ENCODE peak calls at places on chromosomes 3 and 15, in six cellular contexts. One of them, this sample, is unnamed.

GRCh38 chr15:70114226-70114625 is 16.5 kb upstream of the TLE3 start:
- DNase-seq in HCT116: no peak
- DNase-seq in GM23338: no peak
- DNase-seq in hepatocyte: no peak
- DNase-seq in GM23248: peak; percentile 47
- DNase-seq in PC-3: no peak
- DNase-seq in this sample: no peak

GRCh38 chr3:189143321-189143720 is 28.4 kb upstream of the TPRG1 start:
- DNase-seq in HCT116: no peak
- DNase-seq in GM23338: no peak
- DNase-seq in hepatocyte: no peak
- DNase-seq in GM23248: peak; percentile 35
- DNase-seq in PC-3: peak; percentile 11
- DNase-seq in this sample: no peak

GRCh38 chr3:183698760-183699159 is 1.2 kb downstream of the YEATS2 start:
- DNase-seq in HCT116: no peak
- DNase-seq in GM23338: peak; percentile 30
- DNase-seq in hepatocyte: peak; percentile 30
- DNase-seq in GM23248: peak; percentile 59
- DNase-seq in PC-3: peak; percentile 15
- DNase-seq in this sample: peak; percentile 43

GRCh38 chr3:42513521-42513920 is 11.1 kb downstream of the VIPR1 start:
- DNase-seq in HCT116: no peak
- DNase-seq in GM23338: no peak
- DNase-seq in hepatocyte: no peak
- DNase-seq in GM23248: no peak
- DNase-seq in PC-3: no peak
- DNase-seq in this sample: no peak

GRCh38 chr3:113277886-113278598 is 66.7 kb downstream of the BOC start:
- DNase-seq in HCT116: no peak
- DNase-seq in GM23338: peak; percentile 39
- DNase-seq in hepatocyte: no peak
- DNase-seq in GM23248: no peak
- DNase-seq in PC-3: peak; percentile 27
- DNase-seq in this sample: no peak

GRCh38 chr15:49046113-49046883 is at the start of gene SECISBP2L:
- DNase-seq in HCT116: peak; percentile 91
- DNase-seq in GM23338: peak; percentile 99
- DNase-seq in hepatocyte: peak; percentile 96
- DNase-seq in GM23248: peak; percentile 97
- DNase-seq in PC-3: peak; percentile 89
- DNase-seq in this sample: peak; percentile 93

GRCh38 chr15:82849556-82850241 is 40.3 kb downstream of the WHAMM start:
- DNase-seq in HCT116: peak; percentile 84
- DNase-seq in GM23338: peak; percentile 96
- DNase-seq in hepatocyte: peak; percentile 88
- DNase-seq in GM23248: peak; percentile 85
- DNase-seq in PC-3: peak; percentile 86
- DNase-seq in this sample: peak; percentile 53

GRCh38 chr3:86653801-86654200 is 337.1 kb downstream of the VGLL3 start:
- DNase-seq in HCT116: no peak
- DNase-seq in GM23338: peak; percentile 27
- DNase-seq in hepatocyte: no peak
- DNase-seq in GM23248: no peak
- DNase-seq in PC-3: no peak
- DNase-seq in this sample: no peak

GRCh38 chr15:33720952-33721351 is 247.3 kb upstream of the CHRM5 start:
- DNase-seq in HCT116: no peak
- DNase-seq in GM23338: no peak
- DNase-seq in hepatocyte: no peak
- DNase-seq in GM23248: peak; percentile 86
- DNase-seq in PC-3: peak; percentile 90
- DNase-seq in this sample: no peak

GRCh38 chr3:47512416-47513124 is 942 bp downstream of the ELP6 start:
- DNase-seq in HCT116: no peak
- DNase-seq in GM23338: peak; percentile 45
- DNase-seq in hepatocyte: peak; percentile 37
- DNase-seq in GM23248: peak; percentile 63
- DNase-seq in PC-3: peak; percentile 17
- DNase-seq in this sample: peak; percentile 19

GRCh38 chr15:100211855-100212850 is 129.6 kb downstream of the ADAMTS17 start:
- DNase-seq in HCT116: no peak
- DNase-seq in GM23338: peak; percentile 30
- DNase-seq in hepatocyte: peak; percentile 82
- DNase-seq in GM23248: no peak
- DNase-seq in PC-3: peak; percentile 32
- DNase-seq in this sample: no peak

GRCh38 chr3:58769065-58769464 is 102.5 kb upstream of the FAM3D start:
- DNase-seq in HCT116: no peak
- DNase-seq in GM23338: no peak
- DNase-seq in hepatocyte: no peak
- DNase-seq in GM23248: no peak
- DNase-seq in PC-3: no peak
- DNase-seq in this sample: no peak

GRCh38 chr15:68616397-68616796 is 37.6 kb downstream of the CORO2B start:
- DNase-seq in HCT116: no peak
- DNase-seq in GM23338: no peak
- DNase-seq in hepatocyte: no peak
- DNase-seq in GM23248: no peak
- DNase-seq in PC-3: no peak
- DNase-seq in this sample: no peak

GRCh38 chr15:66043264-66043663 is 174.0 kb downstream of the RAB11A start:
- DNase-seq in HCT116: no peak
- DNase-seq in GM23338: no peak
- DNase-seq in hepatocyte: peak; percentile 73
- DNase-seq in GM23248: no peak
- DNase-seq in PC-3: no peak
- DNase-seq in this sample: no peak
- TF ChIP-seq EZH2phosphoT487 in HCT116: no peak
- TF ChIP-seq EZH2phosphoT487 in GM23338: no peak
- TF ChIP-seq EZH2phosphoT487 in hepatocyte: no peak
- TF ChIP-seq EZH2phosphoT487 in GM23248: no peak
- TF ChIP-seq EZH2phosphoT487 in PC-3: no peak
- TF ChIP-seq EZH2phosphoT487 in this sample: no peak

DNA sequence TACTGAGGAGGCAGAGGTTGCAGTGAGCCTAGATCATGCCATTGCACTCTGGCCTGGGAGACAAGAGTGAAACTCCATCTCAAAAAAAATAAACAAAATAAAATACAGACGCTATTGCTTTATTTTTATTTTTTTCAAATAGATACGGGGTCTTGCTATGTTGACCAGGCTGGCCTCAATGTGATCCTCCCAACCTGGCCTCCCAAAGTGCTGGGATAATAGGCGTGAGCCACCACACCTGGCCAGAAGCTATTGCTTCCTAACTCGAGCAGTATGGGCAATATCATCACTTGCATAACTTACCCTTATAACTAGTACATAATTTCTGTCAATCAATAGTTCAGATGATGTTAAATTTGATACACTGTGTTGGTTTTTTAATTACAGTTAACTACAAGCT is 3.0 kb downstream of the ARF4 start:
- DNase-seq in HCT116: no peak
- DNase-seq in GM23338: no peak
- DNase-seq in hepatocyte: no peak
- DNase-seq in GM23248: no peak
- DNase-seq in PC-3: no peak
- DNase-seq in this sample: no peak
- H3K4me3 ChIP-seq in HCT116: no peak overlapping the region
- H3K4me3 ChIP-seq in GM23338: no peak overlapping the region
- H3K4me3 ChIP-seq in hepatocyte: peak overlapping the region; percentile 77
- H3K4me3 ChIP-seq in GM23248: peak overlapping the region; percentile 98
- H3K4me3 ChIP-seq in PC-3: peak overlapping the region; percentile 99
- H3K4me3 ChIP-seq in this sample: no peak overlapping the region

GRCh38 chr15:88255496-88256171 is 905 bp downstream of the NTRK3 start:
- DNase-seq in HCT116: no peak
- DNase-seq in GM23338: peak; percentile 81
- DNase-seq in hepatocyte: peak; percentile 85
- DNase-seq in GM23248: peak; percentile 82
- DNase-seq in PC-3: no peak
- DNase-seq in this sample: peak; percentile 50
- TF ChIP-seq EZH2 in HCT116: no peak
- TF ChIP-seq EZH2 in GM23338: no peak
- TF ChIP-seq EZH2 in hepatocyte: peak; percentile 81
- TF ChIP-seq EZH2 in GM23248: no peak
- TF ChIP-seq EZH2 in PC-3: peak; percentile 46
- TF ChIP-seq EZH2 in this sample: no peak

GRCh38 chr3:49804141-49805041 is 1.3 kb downstream of the INKA1 start:
- DNase-seq in HCT116: no peak
- DNase-seq in GM23338: no peak
- DNase-seq in hepatocyte: no peak
- DNase-seq in GM23248: no peak
- DNase-seq in PC-3: no peak
- DNase-seq in this sample: no peak

GRCh38 chr3:49806838-49807237 is 3.8 kb downstream of the INKA1 start:
- DNase-seq in HCT116: no peak
- DNase-seq in GM23338: no peak
- DNase-seq in hepatocyte: no peak
- DNase-seq in GM23248: no peak
- DNase-seq in PC-3: no peak
- DNase-seq in this sample: no peak

GRCh38 chr3:49807427-49808114 is 4.5 kb downstream of the INKA1 start:
- DNase-seq in HCT116: no peak
- DNase-seq in GM23338: peak; percentile 28
- DNase-seq in hepatocyte: peak; percentile 38
- DNase-seq in GM23248: no peak
- DNase-seq in PC-3: no peak
- DNase-seq in this sample: no peak

GRCh38 chr3:49805367-49805782 is 2.3 kb downstream of the INKA1 start:
- DNase-seq in HCT116: no peak
- DNase-seq in GM23338: no peak
- DNase-seq in hepatocyte: peak; percentile 86
- DNase-seq in GM23248: peak; percentile 93
- DNase-seq in PC-3: peak; percentile 47
- DNase-seq in this sample: no peak

DNA sequence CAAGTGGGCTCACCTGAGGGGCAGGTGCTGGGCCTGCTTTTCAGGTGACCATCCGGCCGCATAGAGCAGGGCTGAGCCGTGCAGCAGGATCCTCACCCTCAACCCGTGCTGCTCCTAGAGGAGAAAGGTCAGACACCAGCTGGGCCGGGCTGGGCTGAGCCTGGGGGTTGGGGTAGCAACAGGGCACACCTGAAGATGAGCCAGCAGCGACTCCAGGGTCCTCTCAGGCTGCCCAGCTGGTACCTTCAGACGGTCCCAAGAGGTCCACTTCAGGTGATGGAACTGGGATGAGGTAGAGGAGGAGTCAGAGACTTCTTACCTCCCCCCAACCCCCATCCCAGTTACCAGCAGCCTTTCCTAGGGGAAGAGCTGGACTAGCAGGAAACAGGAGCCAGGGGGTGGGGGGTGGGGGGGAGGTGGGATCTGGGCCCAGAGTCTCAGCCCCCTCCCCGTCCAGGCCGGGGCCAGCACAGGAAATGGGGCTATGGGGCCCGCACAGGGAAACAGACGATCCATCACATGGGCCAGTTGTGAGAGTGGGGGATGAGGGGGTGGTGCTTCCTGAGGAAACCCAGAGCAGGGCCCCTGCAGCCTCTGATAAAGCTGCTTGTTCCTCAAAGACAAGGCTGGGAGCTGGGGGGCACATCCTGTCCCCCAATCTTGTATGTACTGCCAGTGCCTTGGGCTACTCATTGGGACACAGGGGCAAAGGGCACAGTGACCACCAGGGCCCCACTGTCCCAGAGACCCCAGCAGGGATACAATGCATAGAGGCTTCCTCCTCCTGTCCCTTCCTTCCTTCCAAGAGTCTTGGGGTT is 3.0 kb downstream of the INKA1 start:
- DNase-seq in HCT116: no peak
- DNase-seq in GM23338: peak; percentile 83
- DNase-seq in hepatocyte: peak; percentile 82
- DNase-seq in GM23248: no peak
- DNase-seq in PC-3: no peak
- DNase-seq in this sample: no peak
- TF ChIP-seq EZH2phosphoT487 in HCT116: no peak
- TF ChIP-seq EZH2phosphoT487 in GM23338: no peak
- TF ChIP-seq EZH2phosphoT487 in hepatocyte: no peak
- TF ChIP-seq EZH2phosphoT487 in GM23248: no peak
- TF ChIP-seq EZH2phosphoT487 in PC-3: no peak
- TF ChIP-seq EZH2phosphoT487 in this sample: no peak

This sample was measured in MM.1S.